ENCODE peak calls at places on chromosomes 1 and 21, in seven cellular contexts. One of them, this sample, is unnamed.

GRCh38 chr1:187985145-187985896 is 1156.6 kb downstream of the PLA2G4A start:
- DNase-seq in K562: no peak
- DNase-seq in GM23338: no peak
- DNase-seq in stomach: no peak
- DNase-seq in SK-N-SH: no peak
- DNase-seq in suprapubic skin: no peak
- DNase-seq in breast epithelium: no peak
- DNase-seq in this sample: no peak

GRCh38 chr1:198273901-198274300 is 117.1 kb downstream of the NEK7 start:
- DNase-seq in K562: no peak
- DNase-seq in GM23338: no peak
- DNase-seq in stomach: no peak
- DNase-seq in SK-N-SH: no peak
- DNase-seq in suprapubic skin: no peak
- DNase-seq in breast epithelium: no peak
- DNase-seq in this sample: no peak

GRCh38 chr1:179156026-179156425 is 73.5 kb downstream of the ABL2 start:
- DNase-seq in K562: no peak
- DNase-seq in GM23338: no peak
- DNase-seq in stomach: no peak
- DNase-seq in SK-N-SH: no peak
- DNase-seq in suprapubic skin: no peak
- DNase-seq in breast epithelium: no peak
- DNase-seq in this sample: no peak

GRCh38 chr1:234176000-234176399 is 197.3 kb upstream of the COA6 start:
- DNase-seq in K562: no peak
- DNase-seq in GM23338: no peak
- DNase-seq in stomach: no peak
- DNase-seq in SK-N-SH: no peak
- DNase-seq in suprapubic skin: no peak
- DNase-seq in breast epithelium: no peak
- DNase-seq in this sample: no peak

GRCh38 chr1:150516050-150516591 is 569 bp downstream of the FALEC start:
- DNase-seq in K562: peak
- DNase-seq in GM23338: peak
- DNase-seq in stomach: no peak
- DNase-seq in SK-N-SH: peak
- DNase-seq in suprapubic skin: no peak
- DNase-seq in breast epithelium: no peak
- DNase-seq in this sample: no peak

GRCh38 chr1:180295999-180296398 is 65.9 kb downstream of the LHX4 start:
- DNase-seq in K562: no peak
- DNase-seq in GM23338: no peak
- DNase-seq in stomach: no peak
- DNase-seq in SK-N-SH: no peak
- DNase-seq in suprapubic skin: no peak
- DNase-seq in breast epithelium: no peak
- DNase-seq in this sample: no peak

GRCh38 chr1:179728266-179728665 is 14.8 kb upstream of the FAM163A start:
- DNase-seq in K562: no peak
- DNase-seq in GM23338: no peak
- DNase-seq in stomach: no peak
- DNase-seq in SK-N-SH: peak
- DNase-seq in suprapubic skin: no peak
- DNase-seq in breast epithelium: no peak
- DNase-seq in this sample: no peak

GRCh38 chr1:220789532-220790147 is 2.9 kb downstream of the MTARC1 start:
- DNase-seq in K562: no peak
- DNase-seq in GM23338: no peak
- DNase-seq in stomach: no peak
- DNase-seq in SK-N-SH: no peak
- DNase-seq in suprapubic skin: no peak
- DNase-seq in breast epithelium: no peak
- DNase-seq in this sample: peak

GRCh38 chr1:244735404-244735803 is 82.5 kb downstream of the DESI2 start:
- DNase-seq in K562: no peak
- DNase-seq in GM23338: peak
- DNase-seq in stomach: no peak
- DNase-seq in SK-N-SH: no peak
- DNase-seq in suprapubic skin: no peak
- DNase-seq in breast epithelium: no peak
- DNase-seq in this sample: no peak

GRCh38 chr21:34824314-34824713 is 155.5 kb downstream of the CLIC6 start:
- DNase-seq in K562: no peak
- DNase-seq in GM23338: no peak
- DNase-seq in stomach: no peak
- DNase-seq in SK-N-SH: no peak
- DNase-seq in suprapubic skin: no peak
- DNase-seq in breast epithelium: no peak
- DNase-seq in this sample: no peak

GRCh38 chr1:3680488-3681230 is 28.3 kb downstream of the TP73 start:
- DNase-seq in K562: no peak
- DNase-seq in GM23338: no peak
- DNase-seq in stomach: no peak
- DNase-seq in SK-N-SH: no peak
- DNase-seq in suprapubic skin: no peak
- DNase-seq in breast epithelium: no peak
- DNase-seq in this sample: no peak

GRCh38 chr1:150642296-150642695 is 12.9 kb upstream of the ENSA start:
- DNase-seq in K562: no peak
- DNase-seq in GM23338: no peak
- DNase-seq in stomach: no peak
- DNase-seq in SK-N-SH: no peak
- DNase-seq in suprapubic skin: no peak
- DNase-seq in breast epithelium: no peak
- DNase-seq in this sample: no peak

GRCh38 chr1:198809247-198809646 is 170.4 kb downstream of the PTPRC start:
- DNase-seq in K562: no peak
- DNase-seq in GM23338: no peak
- DNase-seq in stomach: no peak
- DNase-seq in SK-N-SH: no peak
- DNase-seq in suprapubic skin: no peak
- DNase-seq in breast epithelium: no peak
- DNase-seq in this sample: no peak

DNA sequence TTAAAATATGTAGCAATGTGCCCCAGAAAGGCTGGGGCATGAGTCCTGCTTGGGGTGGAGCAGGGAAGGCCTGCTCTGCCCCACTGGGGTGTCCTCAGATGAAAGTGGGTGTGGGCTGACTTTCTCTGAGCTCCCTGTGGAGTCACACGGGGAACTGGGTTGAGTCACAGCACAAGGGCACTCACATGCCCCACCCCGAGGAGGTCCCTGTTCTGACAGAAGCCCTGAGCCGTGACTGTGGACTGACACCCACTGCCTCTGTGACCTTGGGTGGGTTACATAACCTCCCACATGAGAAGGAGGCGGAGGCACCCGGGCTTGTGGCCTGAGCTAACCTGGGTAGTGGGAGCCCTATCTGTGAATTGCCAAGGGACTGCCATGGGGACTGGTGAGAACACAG is 52.5 kb upstream of the TINAGL1 start:
- DNase-seq in K562: no peak
- DNase-seq in GM23338: no peak
- DNase-seq in stomach: peak
- DNase-seq in SK-N-SH: no peak
- DNase-seq in suprapubic skin: no peak
- DNase-seq in breast epithelium: no peak
- DNase-seq in this sample: peak
- TF ChIP-seq POLR2AphosphoS5 in K562: no peak
- TF ChIP-seq POLR2AphosphoS5 in GM23338: no peak
- TF ChIP-seq POLR2AphosphoS5 in stomach: no peak
- TF ChIP-seq POLR2AphosphoS5 in SK-N-SH: no peak
- TF ChIP-seq POLR2AphosphoS5 in suprapubic skin: no peak
- TF ChIP-seq POLR2AphosphoS5 in breast epithelium: no peak
- TF ChIP-seq POLR2AphosphoS5 in this sample: no peak

GRCh38 chr1:12405325-12406217 is 175.7 kb downstream of the VPS13D start:
- DNase-seq in K562: peak
- DNase-seq in GM23338: peak
- DNase-seq in stomach: peak
- DNase-seq in SK-N-SH: no peak
- DNase-seq in suprapubic skin: no peak
- DNase-seq in breast epithelium: peak
- DNase-seq in this sample: no peak

GRCh38 chr1:12404918-12405317 is 175.1 kb downstream of the VPS13D start:
- DNase-seq in K562: no peak
- DNase-seq in GM23338: no peak
- DNase-seq in stomach: no peak
- DNase-seq in SK-N-SH: no peak
- DNase-seq in suprapubic skin: no peak
- DNase-seq in breast epithelium: no peak
- DNase-seq in this sample: no peak

GRCh38 chr1:12407962-12408288 is 178.1 kb downstream of the VPS13D start:
- DNase-seq in K562: no peak
- DNase-seq in GM23338: no peak
- DNase-seq in stomach: no peak
- DNase-seq in SK-N-SH: no peak
- DNase-seq in suprapubic skin: no peak
- DNase-seq in breast epithelium: no peak
- DNase-seq in this sample: no peak

GRCh38 chr1:12407050-12407961 is 177.5 kb downstream of the VPS13D start:
- DNase-seq in K562: peak
- DNase-seq in GM23338: peak
- DNase-seq in stomach: no peak
- DNase-seq in SK-N-SH: peak
- DNase-seq in suprapubic skin: no peak
- DNase-seq in breast epithelium: peak
- DNase-seq in this sample: no peak

DNA sequence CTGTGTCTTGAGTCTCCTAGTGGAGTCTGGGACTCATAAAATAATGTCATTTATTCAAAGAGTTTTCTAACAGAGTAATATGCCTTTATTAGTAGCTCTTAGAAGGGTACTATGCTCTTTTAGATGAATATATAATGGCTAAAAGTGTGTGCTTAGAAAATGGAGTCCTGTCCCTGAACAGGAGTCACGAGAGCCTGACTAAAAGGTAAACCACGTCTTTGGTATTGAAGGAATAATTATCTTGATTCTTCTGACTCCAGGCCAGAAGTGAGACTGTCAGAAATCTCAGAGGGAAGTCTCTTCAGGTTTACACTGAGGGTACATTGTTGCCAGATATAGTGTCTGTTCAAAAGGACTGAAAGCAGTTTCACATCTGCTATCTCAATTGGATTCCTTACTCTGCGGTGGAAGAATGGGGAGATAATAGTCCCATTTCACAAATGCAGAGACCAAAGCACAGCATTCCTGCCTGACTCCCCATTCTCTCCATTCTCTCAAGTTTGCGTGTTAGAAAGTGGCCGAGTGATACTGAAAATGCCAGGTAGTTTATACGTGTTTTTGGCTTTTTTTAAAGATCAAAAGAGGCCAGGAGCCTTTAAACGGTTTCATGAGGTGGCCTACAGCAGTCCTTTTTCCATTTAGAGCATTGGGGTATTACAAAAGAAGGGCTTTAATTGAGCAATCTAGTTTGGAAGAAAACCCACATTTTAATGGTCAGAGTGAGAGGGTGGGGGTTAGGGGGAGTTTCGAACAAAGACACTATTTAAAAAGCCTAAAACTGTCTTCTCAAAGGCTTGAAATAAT is 176.6 kb downstream of the VPS13D start:
- DNase-seq in K562: no peak
- DNase-seq in GM23338: peak
- DNase-seq in stomach: no peak
- DNase-seq in SK-N-SH: no peak
- DNase-seq in suprapubic skin: no peak
- DNase-seq in breast epithelium: no peak
- DNase-seq in this sample: no peak
- TF ChIP-seq CTCF in K562: no peak
- TF ChIP-seq CTCF in GM23338: no peak
- TF ChIP-seq CTCF in stomach: no peak
- TF ChIP-seq CTCF in SK-N-SH: no peak
- TF ChIP-seq CTCF in suprapubic skin: no peak
- TF ChIP-seq CTCF in breast epithelium: no peak
- TF ChIP-seq CTCF in this sample: no peak

GRCh38 chr1:15799004-15799867 is 8.2 kb downstream of the UQCRHL start:
- DNase-seq in K562: no peak
- DNase-seq in GM23338: peak
- DNase-seq in stomach: peak
- DNase-seq in SK-N-SH: no peak
- DNase-seq in suprapubic skin: peak
- DNase-seq in breast epithelium: peak
- DNase-seq in this sample: no peak
- TF ChIP-seq POLR2AphosphoS5 in K562: no peak
- TF ChIP-seq POLR2AphosphoS5 in GM23338: no peak
- TF ChIP-seq POLR2AphosphoS5 in stomach: peak
- TF ChIP-seq POLR2AphosphoS5 in SK-N-SH: peak
- TF ChIP-seq POLR2AphosphoS5 in suprapubic skin: no peak
- TF ChIP-seq POLR2AphosphoS5 in breast epithelium: peak
- TF ChIP-seq POLR2AphosphoS5 in this sample: no peak

GRCh38 chr1:36304970-36305914 is 926 bp upstream of the SH3D21 start:
- DNase-seq in K562: no peak
- DNase-seq in GM23338: peak
- DNase-seq in stomach: no peak
- DNase-seq in SK-N-SH: no peak
- DNase-seq in suprapubic skin: peak
- DNase-seq in breast epithelium: peak
- DNase-seq in this sample: no peak

GRCh38 chr1:36306902-36307456 is 811 bp downstream of the SH3D21 start:
- DNase-seq in K562: peak
- DNase-seq in GM23338: peak
- DNase-seq in stomach: peak
- DNase-seq in SK-N-SH: peak
- DNase-seq in suprapubic skin: peak
- DNase-seq in breast epithelium: peak
- DNase-seq in this sample: peak

GRCh38 chr1:36305915-36306209 is 306 bp upstream of the SH3D21 start:
- DNase-seq in K562: no peak
- DNase-seq in GM23338: no peak
- DNase-seq in stomach: no peak
- DNase-seq in SK-N-SH: no peak
- DNase-seq in suprapubic skin: no peak
- DNase-seq in breast epithelium: no peak
- DNase-seq in this sample: no peak

GRCh38 chr1:36307601-36308330 is 1.6 kb downstream of the SH3D21 start:
- DNase-seq in K562: no peak
- DNase-seq in GM23338: peak
- DNase-seq in stomach: no peak
- DNase-seq in SK-N-SH: no peak
- DNase-seq in suprapubic skin: peak
- DNase-seq in breast epithelium: no peak
- DNase-seq in this sample: no peak

DNA sequence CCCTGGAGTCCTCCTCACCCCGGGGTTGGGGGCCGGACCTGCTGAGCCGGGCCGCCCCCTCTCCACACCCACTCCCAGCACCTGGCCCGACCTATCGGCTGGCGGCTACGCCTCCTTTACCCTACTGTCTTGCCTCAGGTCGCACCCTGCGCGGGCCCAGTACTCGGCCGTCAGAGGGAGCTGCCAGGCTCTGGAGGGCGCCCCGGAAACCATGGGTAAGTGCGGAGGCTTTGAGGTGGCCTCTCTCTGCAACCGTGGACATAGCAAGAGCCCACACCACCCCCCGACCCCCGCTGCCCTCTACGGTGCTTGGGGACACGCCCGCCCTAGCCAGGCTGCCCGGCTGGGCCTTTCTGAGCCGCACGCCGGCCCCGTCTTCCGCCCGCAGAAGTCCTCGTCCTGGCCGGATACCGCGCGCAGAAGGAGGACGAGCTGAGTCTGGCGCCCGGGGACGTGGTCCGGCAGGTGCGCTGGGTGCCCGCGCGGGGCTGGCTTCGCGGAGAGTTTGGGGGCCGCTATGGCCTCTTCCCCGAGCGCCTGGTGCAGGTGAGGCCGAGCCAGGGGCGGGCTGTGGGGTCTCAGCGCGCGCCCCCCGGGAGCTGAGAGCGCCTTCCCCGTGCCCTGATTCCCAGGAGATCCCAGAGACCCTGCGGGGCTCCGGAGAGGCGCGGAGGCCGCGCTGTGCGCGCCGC is at the start of gene SH3D21:
- DNase-seq in K562: peak
- DNase-seq in GM23338: peak
- DNase-seq in stomach: peak
- DNase-seq in SK-N-SH: peak
- DNase-seq in suprapubic skin: peak
- DNase-seq in breast epithelium: peak
- DNase-seq in this sample: peak
- TF ChIP-seq CTCF in K562: no peak
- TF ChIP-seq CTCF in GM23338: peak
- TF ChIP-seq CTCF in stomach: no peak
- TF ChIP-seq CTCF in SK-N-SH: no peak
- TF ChIP-seq CTCF in suprapubic skin: no peak
- TF ChIP-seq CTCF in breast epithelium: no peak
- TF ChIP-seq CTCF in this sample: no peak